ENCODE peak calls at places on chromosomes 1 and 21, in ten cellular contexts. B is stomach, M is left ventricle myocardium inferior, Z is RWPE2, X is psoas muscle, T is RWPE1, N is A673, O is PC-3, H is HL-60, F is coronary artery. A is an unnamed sample.

GRCh38 chr21:44887807-44888580 is 14.5 kb upstream of the PTTG1IP start:
- DNase-seq in X (no peak), N (no peak), O (no peak), B (no peak), Z (peak; percentile 69), M (peak; percentile 14), F (no peak), T (no peak), H (no peak), A (no peak)

GRCh38 chr1:243471754-243472725 is 216.2 kb downstream of the SDCCAG8 start:
- DNase-seq in N (no peak), X (no peak), Z (no peak), H (no peak), M (no peak), T (no peak), B (no peak), F (no peak), O (peak; percentile 27), A (no peak)

GRCh38 chr1:176243746-176244145 is 36.7 kb upstream of the COP1 start:
- DNase-seq in X (no peak), M (no peak), T (no peak), H (no peak), B (no peak), O (no peak), F (no peak), Z (no peak), N (no peak), A (no peak)

GRCh38 chr1:180522204-180522497 is 19.8 kb upstream of the ACBD6 start:
- DNase-seq in N (no peak), M (no peak), O (no peak), B (no peak), F (no peak), H (no peak), X (no peak), Z (no peak), T (peak; percentile 79), A (no peak)

GRCh38 chr21:16124397-16125130 is 394.8 kb downstream of the USP25 start:
- DNase-seq in N (peak; percentile 42), M (no peak), F (no peak), T (peak; percentile 68), X (no peak), O (peak; percentile 90), Z (no peak), B (no peak), H (no peak), A (no peak)

GRCh38 chr21:25835397-25835796 is 100.6 kb downstream of the GABPA start:
- DNase-seq in N (no peak), T (no peak), Z (no peak), H (no peak), X (no peak), B (no peak), O (no peak), F (no peak), M (no peak), A (no peak)

GRCh38 chr1:241356519-241357365 is at the start of gene RGS7:
- DNase-seq in O (no peak), X (peak; percentile 23), Z (peak; percentile 37), N (peak; percentile 11), M (peak; percentile 14), H (no peak), T (peak; percentile 67), F (no peak), B (peak; percentile 56), A (no peak)

GRCh38 chr1:206508956-206509355 is 1.6 kb downstream of the RASSF5 start:
- DNase-seq in M (no peak), N (no peak), T (no peak), F (no peak), Z (no peak), O (no peak), X (peak; percentile 33), H (no peak), B (peak; percentile 48), A (no peak)

GRCh38 chr1:81600878-81601658 is 199.7 kb upstream of the ADGRL2 start:
- DNase-seq in F (no peak), O (no peak), Z (no peak), X (no peak), T (no peak), N (peak; percentile 4), B (no peak), H (no peak), M (no peak), A (no peak)

GRCh38 chr1:117562581-117563491 is 43.0 kb upstream of the TENT5C start:
- DNase-seq in M (no peak), T (no peak), F (no peak), X (no peak), H (no peak), O (peak; percentile 52), N (no peak), Z (no peak), B (peak; percentile 80), A (no peak)

GRCh38 chr1:170669586-170670332 is 5.8 kb downstream of the PRRX1 start:
- DNase-seq in N (no peak), M (no peak), B (no peak), T (no peak), H (no peak), O (no peak), Z (no peak), X (no peak), F (no peak), A (no peak)

GRCh38 chr1:52139817-52140540 is 1.9 kb upstream of the ZFYVE9 start:
- DNase-seq in T (peak; percentile 86), X (no peak), B (no peak), M (no peak), O (peak; percentile 68), Z (no peak), F (no peak), H (peak; percentile 41), N (peak; percentile 64), A (no peak)

GRCh38 chr1:93779540-93780121 is 98.0 kb upstream of the BCAR3 start:
- DNase-seq in T (peak; percentile 98), H (no peak), Z (peak; percentile 98), X (no peak), M (no peak), F (no peak), O (peak; percentile 99), B (no peak), N (peak; percentile 47), A (no peak)

GRCh38 chr1:6438047-6438525 is 13.5 kb downstream of the ESPN start:
- DNase-seq in M (peak; percentile 52), X (peak; percentile 40), N (peak; percentile 62), Z (no peak), T (peak; percentile 68), H (peak; percentile 54), O (peak; percentile 92), B (peak; percentile 69), F (no peak), A (peak; percentile 22)

GRCh38 chr1:92623187-92623778 is 136.6 kb upstream of the GFI1 start:
- DNase-seq in O (peak; percentile 45), B (no peak), Z (no peak), H (no peak), X (no peak), T (no peak), F (no peak), M (no peak), N (peak; percentile 42), A (no peak)

GRCh38 chr1:76381450-76382108 is 307.0 kb downstream of the ST6GALNAC3 start:
- DNase-seq in H (no peak), T (no peak), B (no peak), Z (no peak), M (no peak), F (no peak), N (peak; percentile 54), O (no peak), X (no peak), A (no peak)

GRCh38 chr1:175481126-175482071 is 262.0 kb downstream of the TNR start:
- DNase-seq in H (no peak), X (no peak), F (no peak), Z (no peak), B (no peak), N (peak; percentile 51), O (peak; percentile 38), M (no peak), T (peak; percentile 32), A (no peak)

DNA sequence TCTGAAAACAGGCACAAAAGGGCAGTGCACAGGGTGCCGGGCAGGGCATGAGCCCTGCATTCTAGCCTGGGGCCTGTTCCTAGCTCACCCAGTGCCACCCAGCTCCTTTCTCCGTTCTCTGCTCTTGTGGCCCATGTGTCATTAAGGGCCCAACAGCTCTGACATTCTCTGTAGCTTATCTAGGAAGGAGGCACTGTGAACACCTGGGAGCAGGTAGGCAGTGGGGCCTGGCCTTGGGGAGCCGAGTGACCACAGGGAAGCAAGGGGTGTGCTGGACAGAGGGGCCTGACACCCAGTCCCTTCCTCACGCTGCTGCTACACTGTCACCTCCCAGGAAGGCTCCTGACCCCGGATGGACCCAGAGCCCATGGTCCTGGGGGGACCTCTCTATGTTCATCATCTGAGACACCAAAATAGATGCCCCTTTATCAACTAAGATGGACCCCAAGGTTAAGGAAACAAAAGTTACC is 14.4 kb upstream of the PADI1 start:
- DNase-seq in Z (peak; percentile 25), N (no peak), B (peak; percentile 18), T (no peak), O (no peak), H (no peak), F (peak; percentile 35), X (no peak), M (no peak), A (no peak)
- H3K27ac ChIP-seq in Z (peak overlapping the region; percentile 97), N (no peak overlapping the region), B (no peak overlapping the region), T (peak overlapping the region; percentile 97), O (peak overlapping the region; percentile 81), H (no peak overlapping the region), F (no peak overlapping the region), X (no peak overlapping the region), M (no peak overlapping the region), A (no peak overlapping the region)

GRCh38 chr1:42263019-42263418 is 72.0 kb downstream of the FOXJ3 start:
- DNase-seq in Z (no peak), H (no peak), N (no peak), M (no peak), F (no peak), T (no peak), X (no peak), B (no peak), O (no peak), A (no peak)
- TF ChIP-seq CTCF in Z (no peak), H (no peak), N (no peak), M (no peak), F (no peak), T (no peak), X (no peak), B (no peak), O (no peak), A (no peak)

DNA sequence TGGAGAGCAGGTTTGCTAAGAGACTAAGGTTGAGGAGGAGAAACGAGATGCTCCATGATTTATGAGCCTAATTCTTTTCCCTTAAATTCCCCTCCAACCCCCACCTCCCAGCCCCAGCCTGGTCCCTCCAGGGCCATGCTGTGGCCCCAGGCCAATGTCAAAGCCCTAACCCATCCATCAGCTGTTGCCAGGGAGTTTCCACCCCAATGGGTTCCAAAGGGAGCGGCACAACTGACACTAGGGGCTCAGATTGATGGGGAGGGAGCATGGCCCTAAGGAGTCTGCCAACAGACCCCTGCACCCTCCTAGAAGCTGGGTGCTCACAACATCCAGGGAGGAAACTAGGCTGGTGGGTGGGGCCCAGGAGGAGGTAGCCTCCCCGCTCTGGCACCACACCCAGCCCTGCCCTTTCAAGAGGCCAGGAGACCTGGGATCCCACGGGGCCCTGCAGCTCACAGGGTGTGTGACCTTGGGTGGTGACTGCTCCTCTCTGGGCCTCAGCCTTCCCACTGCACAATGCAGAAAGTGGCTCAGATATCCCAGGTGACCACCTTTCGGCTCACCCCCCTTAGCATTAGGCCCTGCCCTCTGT is 12.9 kb downstream of the AHDC1 start:
- DNase-seq in N (no peak), O (no peak), T (no peak), Z (no peak), F (no peak), B (no peak), H (no peak), M (no peak), X (no peak), A (no peak)
- H3K27ac ChIP-seq in N (peak overlapping the region; percentile 59), O (no peak overlapping the region), T (peak overlapping the region; percentile 93), Z (peak overlapping the region; percentile 52), F (peak overlapping the region; percentile 82), B (peak overlapping the region; percentile 74), H (no peak overlapping the region), M (peak overlapping the region; percentile 98), X (peak overlapping the region; percentile 62), A (peak overlapping the region; percentile 100)

GRCh38 chr1:160058087-160058486 is 11.9 kb downstream of the KCNJ10 start:
- DNase-seq in M (no peak), T (no peak), N (peak; percentile 18), Z (no peak), O (peak; percentile 22), H (no peak), B (no peak), F (no peak), X (no peak), A (no peak)
- TF ChIP-seq CTCF in M (peak; percentile 47), T (no peak), N (peak; percentile 52), Z (peak; percentile 13), O (peak; percentile 45), H (no peak), B (no peak), F (no peak), X (peak; percentile 28), A (peak; percentile 9)